ENCODE peak calls at places on chromosome 19, in five cellular contexts. K, X, Q, N and E are unnamed samples.

GRCh38 chr19:55688422-55689218 is 13.6 kb downstream of the EPN1 start:
- DNase-seq in K (no peak), X (peak; percentile 93), Q (no peak), N (no peak), E (no peak)

GRCh38 chr19:23565256-23565655 is 121.8 kb downstream of the ZNF675 start:
- DNase-seq in K (no peak), X (no peak), Q (no peak), N (no peak), E (no peak)

GRCh38 chr19:50780753-50781480 is 9.3 kb upstream of the ACP4 start:
- DNase-seq in K (no peak), X (no peak), Q (no peak), N (no peak), E (no peak)

GRCh38 chr19:54298357-54299125 is 14.4 kb downstream of the LILRA5 start:
- DNase-seq in K (no peak), X (no peak), Q (no peak), N (no peak), E (no peak)

GRCh38 chr19:11421607-11422098 is 2.5 kb upstream of the RGL3 start:
- DNase-seq in K (peak; percentile 42), X (no peak), Q (no peak), N (no peak), E (no peak)

GRCh38 chr19:10836478-10837325 is 690 bp upstream of the TMED1 start:
- DNase-seq in K (peak; percentile 90), X (peak; percentile 86), Q (peak; percentile 81), N (no peak), E (no peak)

GRCh38 chr19:31356587-31357314 is 7.5 kb upstream of the TSHZ3 start:
- DNase-seq in K (peak; percentile 30), X (no peak), Q (no peak), N (no peak), E (no peak)

GRCh38 chr19:56321981-56322558 is 7.4 kb upstream of the ZSCAN5A start:
- DNase-seq in K (no peak), X (no peak), Q (no peak), N (no peak), E (no peak)

GRCh38 chr19:40407714-40408600 is 5.2 kb downstream of the PRX start:
- DNase-seq in K (no peak), X (no peak), Q (no peak), N (no peak), E (no peak)

GRCh38 chr19:12664406-12665280 is 1.9 kb downstream of the MAN2B1 start:
- DNase-seq in K (no peak), X (no peak), Q (no peak), N (no peak), E (no peak)

GRCh38 chr19:16094360-16095070 is 17.2 kb upstream of the RAB8A start:
- DNase-seq in K (no peak), X (no peak), Q (no peak), N (no peak), E (no peak)

GRCh38 chr19:38429811-38430156 is 3.7 kb upstream of the RYR1 start:
- DNase-seq in K (no peak), X (no peak), Q (no peak), N (no peak), E (no peak)

GRCh38 chr19:54448037-54448773 is 794 bp upstream of the LENG8 start:
- DNase-seq in K (peak; percentile 57), X (peak; percentile 77), Q (peak; percentile 32), N (peak; percentile 66), E (peak; percentile 60)

GRCh38 chr19:11446652-11447301 is 11.3 kb downstream of the PRKCSH start:
- DNase-seq in K (peak; percentile 58), X (peak; percentile 69), Q (no peak), N (peak; percentile 17), E (no peak)

GRCh38 chr19:982567-983170 is 1.5 kb upstream of the WDR18 start:
- DNase-seq in K (peak; percentile 73), X (peak; percentile 88), Q (peak; percentile 40), N (peak; percentile 47), E (peak; percentile 47)

GRCh38 chr19:18284710-18285430 is 3.4 kb upstream of the JUND start:
- DNase-seq in K (no peak), X (peak; percentile 66), Q (no peak), N (no peak), E (no peak)

GRCh38 chr19:15104003-15104402 is 3.2 kb upstream of the SYDE1 start:
- DNase-seq in K (no peak), X (no peak), Q (no peak), N (no peak), E (no peak)

GRCh38 chr19:29510701-29511265 is 15.0 kb upstream of the VSTM2B start:
- DNase-seq in K (no peak), X (peak; percentile 15), Q (no peak), N (no peak), E (no peak)

GRCh38 chr19:54133312-54133956 is 4.1 kb upstream of the CNOT3 start:
- DNase-seq in K (no peak), X (no peak), Q (no peak), N (no peak), E (no peak)

GRCh38 chr19:58212336-58213074 is 16.2 kb upstream of the ZNF544 start:
- DNase-seq in K (no peak), X (no peak), Q (no peak), N (no peak), E (no peak)

GRCh38 chr19:11295665-11296245 is at the start of gene TSPAN16:
- DNase-seq in K (no peak), X (no peak), Q (no peak), N (no peak), E (no peak)

GRCh38 chr19:3607398-3608078 is 863 bp upstream of the TBXA2R start:
- DNase-seq in K (peak; percentile 64), X (no peak), Q (no peak), N (peak; percentile 60), E (peak; percentile 44)

GRCh38 chr19:46782355-46783019 is 5.9 kb downstream of the SLC1A5 start:
- DNase-seq in K (no peak), X (no peak), Q (no peak), N (no peak), E (no peak)

GRCh38 chr19:46785054-46785979 is 3.1 kb downstream of the SLC1A5 start:
- DNase-seq in K (no peak), X (no peak), Q (no peak), N (peak; percentile 56), E (no peak)

GRCh38 chr19:46785980-46786235 is 2.5 kb downstream of the SLC1A5 start:
- DNase-seq in K (no peak), X (no peak), Q (no peak), N (no peak), E (no peak)

GRCh38 chr19:46784262-46785053 is 3.9 kb downstream of the SLC1A5 start:
- DNase-seq in K (peak; percentile 72), X (peak; percentile 80), Q (no peak), N (peak; percentile 97), E (peak; percentile 91)

GRCh38 chr19:46783670-46784069 is 4.7 kb downstream of the SLC1A5 start:
- DNase-seq in K (no peak), X (no peak), Q (no peak), N (no peak), E (no peak)
- H3K4me3 ChIP-seq in K (no peak overlapping the region), X (no peak overlapping the region), Q (no peak overlapping the region), N (peak overlapping the region; percentile 96), E (peak overlapping the region; percentile 88)

GRCh38 chr19:5827891-5828660 is 11.4 kb downstream of the FUT6 start:
- DNase-seq in K (peak; percentile 79), X (peak; percentile 94), Q (peak; percentile 89), N (peak; percentile 85), E (peak; percentile 93)

GRCh38 chr19:5827342-5827890 is 12.1 kb downstream of the FUT6 start:
- DNase-seq in K (no peak), X (no peak), Q (no peak), N (no peak), E (no peak)

GRCh38 chr19:5828661-5829566 is 10.6 kb downstream of the FUT6 start:
- DNase-seq in K (no peak), X (no peak), Q (no peak), N (peak; percentile 4), E (no peak)

GRCh38 chr19:5824791-5825577 is 14.5 kb downstream of the FUT6 start:
- DNase-seq in K (no peak), X (no peak), Q (no peak), N (no peak), E (no peak)

DNA sequence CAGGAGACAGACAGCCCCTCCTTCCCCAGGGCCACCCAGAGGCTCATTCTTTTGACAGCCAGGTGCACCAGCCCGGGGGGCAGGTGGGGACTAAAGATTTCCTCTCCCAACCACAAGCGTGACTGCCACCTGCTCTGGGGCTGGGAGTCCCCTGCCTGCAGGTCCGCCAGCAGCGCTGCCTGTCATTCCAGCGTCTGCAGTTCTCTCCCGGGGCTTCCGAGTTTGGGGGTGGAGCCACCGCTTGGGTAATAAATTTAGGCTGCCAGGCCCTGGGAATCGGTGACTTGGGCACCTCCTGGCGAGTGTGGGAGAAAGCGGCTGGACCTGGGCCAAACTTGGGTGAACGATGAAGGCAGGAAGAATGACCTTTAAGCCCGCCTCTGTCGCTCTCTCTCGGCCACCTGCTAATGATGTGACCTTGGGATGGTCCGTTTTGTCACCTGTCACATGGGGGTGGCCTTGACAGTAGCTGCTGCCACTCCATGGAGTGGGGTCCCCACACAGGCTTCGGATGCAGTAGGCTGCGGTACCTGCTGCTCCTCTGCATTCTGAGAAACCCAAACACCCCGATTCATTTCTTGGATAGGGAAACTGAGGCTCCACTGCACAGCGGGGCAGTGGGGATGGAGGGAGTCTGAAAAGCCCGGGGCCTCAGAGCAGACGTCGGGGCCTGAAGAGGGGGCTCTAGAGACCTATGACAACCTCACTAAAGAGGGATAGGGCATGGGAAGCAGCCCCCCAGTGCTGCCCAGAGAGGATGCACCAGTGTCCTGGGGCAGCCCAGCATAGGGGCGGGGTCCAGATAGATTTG is 12.8 kb downstream of the FUT6 start:
- DNase-seq in K (peak; percentile 40), X (peak; percentile 83), Q (peak; percentile 12), N (peak; percentile 17), E (no peak)
- TF ChIP-seq CTCF in K (no peak), X (no peak), Q (no peak), N (no peak), E (peak; percentile 7)

DNA sequence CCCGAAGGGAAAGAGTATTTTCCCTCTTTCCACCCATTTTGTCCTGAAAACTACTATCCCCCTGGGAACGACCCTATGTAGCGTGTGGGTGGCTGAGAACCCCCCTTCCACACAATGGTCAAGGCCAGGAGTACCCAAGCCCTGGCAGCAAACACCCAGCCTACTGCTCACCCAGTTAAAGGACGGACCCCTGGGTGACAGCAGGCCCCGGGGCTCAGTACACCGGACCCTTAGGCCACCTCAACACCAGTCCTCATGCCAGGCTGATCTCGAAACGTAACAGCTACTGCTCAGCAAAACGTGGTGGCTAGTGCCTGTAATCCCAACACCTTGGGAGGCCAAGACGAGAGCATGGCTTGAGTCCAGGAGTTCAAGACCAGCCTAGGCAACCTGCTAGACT is 1.4 kb downstream of the ANKRD27 start:
- DNase-seq in K (no peak), X (no peak), Q (no peak), N (no peak), E (no peak)
- H3K4me3 ChIP-seq in K (peak overlapping the region; percentile 99), X (peak overlapping the region; percentile 99), Q (peak overlapping the region; percentile 96), N (peak overlapping the region; percentile 9), E (no peak overlapping the region)

GRCh38 chr19:17237747-17238706 is 7.7 kb downstream of the NR2F6 start:
- DNase-seq in K (no peak), X (no peak), Q (no peak), N (no peak), E (no peak)

GRCh38 chr19:17236831-17237543 is 8.7 kb downstream of the NR2F6 start:
- DNase-seq in K (no peak), X (no peak), Q (no peak), N (no peak), E (no peak)

GRCh38 chr19:17234911-17235617 is 9.0 kb downstream of the OCEL1 start:
- DNase-seq in K (peak; percentile 56), X (peak; percentile 76), Q (peak; percentile 47), N (peak; percentile 43), E (no peak)

GRCh38 chr19:17236414-17236716 is 9.4 kb downstream of the NR2F6 start:
- DNase-seq in K (no peak), X (peak; percentile 59), Q (no peak), N (no peak), E (no peak)

GRCh38 chr19:17235618-17236413 is 9.8 kb downstream of the OCEL1 start:
- DNase-seq in K (peak; percentile 74), X (peak; percentile 86), Q (peak; percentile 81), N (peak; percentile 65), E (peak; percentile 69)
- TF ChIP-seq CTCF in K (peak; percentile 52), X (peak; percentile 37), Q (peak; percentile 31), N (peak; percentile 43), E (peak; percentile 50)